ENCODE peak calls at places on chromosomes 1 and 21, in eight cellular contexts. E is neural crest cell, H is AG09309, J is T-helper 22 cell, D is T-helper 1 cell, S is LoVo, V is left ventricle myocardium inferior, C is T follicular helper cell. F is an unnamed sample.

GRCh38 chr21:35428041-35428400 is 378.9 kb upstream of the RUNX1 start:
- DNase-seq in E (no peak), H (peak), J (no peak), D (no peak), S (no peak), V (no peak), C (no peak), F (no peak)

GRCh38 chr1:201013031-201013485 is 10.5 kb downstream of the KIF21B start:
- DNase-seq in E (no peak), H (no peak), J (no peak), D (no peak), S (peak), V (no peak), C (no peak), F (no peak)

GRCh38 chr21:20591294-20591693 is 406.9 kb upstream of the NCAM2 start:
- DNase-seq in E (no peak), H (no peak), J (no peak), D (no peak), S (no peak), V (no peak), C (no peak), F (peak)

GRCh38 chr1:245585252-245585959 is 430.6 kb downstream of the KIF26B start:
- DNase-seq in E (no peak), H (peak), J (no peak), D (no peak), S (no peak), V (no peak), C (no peak), F (peak)

GRCh38 chr1:102191723-102192122 is 195.0 kb upstream of the OLFM3 start:
- DNase-seq in E (peak), H (no peak), J (no peak), D (no peak), S (peak), V (no peak), C (no peak), F (peak)

GRCh38 chr1:85445906-85446305 is 19.1 kb downstream of the DDAH1 start:
- DNase-seq in E (no peak), H (peak), J (no peak), D (no peak), S (no peak), V (no peak), C (no peak), F (no peak)

GRCh38 chr1:236206548-236206947 is 64.2 kb downstream of the GPR137B start:
- DNase-seq in E (no peak), H (no peak), J (no peak), D (no peak), S (no peak), V (no peak), C (no peak), F (no peak)

GRCh38 chr1:12511516-12512468 is 106.2 kb downstream of the DHRS3 start:
- DNase-seq in E (no peak), H (no peak), J (no peak), D (no peak), S (no peak), V (no peak), C (no peak), F (no peak)

GRCh38 chr1:27227765-27228164 is 6.7 kb upstream of the WDTC1 start:
- DNase-seq in E (no peak), H (no peak), J (no peak), D (no peak), S (no peak), V (no peak), C (no peak), F (no peak)

GRCh38 chr1:230169454-230170152 is 102.6 kb downstream of the GALNT2 start:
- DNase-seq in E (no peak), H (no peak), J (no peak), D (no peak), S (no peak), V (no peak), C (no peak), F (peak)

F was measured in COLO829.